ENCODE peak calls at places on chromosomes 5 and 9, in five cellular contexts. M is MM.1S, Y is astrocyte, C is uterus, Z is mammary epithelial cell. V is an unnamed sample.

GRCh38 chr5:68484307-68485068 is 268.9 kb downstream of the PIK3R1 start:
- DNase-seq in M (no peak), Z (peak), Y (peak), C (no peak), V (no peak)

GRCh38 chr5:63310644-63311043 is 651.6 kb downstream of the HTR1A start:
- DNase-seq in Z (no peak), C (no peak), M (no peak), Y (no peak), V (no peak)

GRCh38 chr5:59039003-59039295 is 456.1 kb downstream of the RAB3C start:
- DNase-seq in M (no peak), Z (no peak), C (no peak), Y (no peak), V (no peak)

GRCh38 chr5:83925952-83926351 is 205.3 kb upstream of the HAPLN1 start:
- DNase-seq in Y (no peak), C (no peak), M (no peak), Z (no peak), V (no peak)

GRCh38 chr5:36395260-36395659 is 93.6 kb upstream of the RANBP3L start:
- DNase-seq in Y (no peak), Z (no peak), C (no peak), M (no peak), V (no peak)

GRCh38 chr5:16805478-16805877 is 130.6 kb downstream of the MYO10 start:
- DNase-seq in Y (no peak), C (no peak), M (no peak), Z (no peak), V (no peak)

GRCh38 chr5:152514827-152515397 is 109.8 kb upstream of the NMUR2 start:
- DNase-seq in C (no peak), Y (no peak), Z (peak), M (peak), V (peak)

GRCh38 chr5:55544341-55544740 is 9.6 kb upstream of the PLPP1 start:
- DNase-seq in Z (peak), M (no peak), Y (peak), C (no peak), V (peak)

GRCh38 chr9:12699529-12699928 is 6.3 kb downstream of the TYRP1 start:
- DNase-seq in Y (peak), M (no peak), Z (no peak), C (no peak), V (no peak)

GRCh38 chr5:109866051-109866450 is 176.3 kb downstream of the MAN2A1 start:
- DNase-seq in Y (peak), C (no peak), M (no peak), Z (peak), V (peak)

GRCh38 chr9:131611586-131611985 is 66.3 kb downstream of the PRRT1B start:
- DNase-seq in Y (no peak), C (no peak), Z (peak), M (no peak), V (peak)

GRCh38 chr5:10576790-10577189 is 12.9 kb downstream of the ANKRD33B start:
- DNase-seq in Z (no peak), C (no peak), M (no peak), Y (no peak), V (no peak)

GRCh38 chr9:112748041-112748440 is 2.5 kb upstream of the SNX30 start:
- DNase-seq in C (no peak), M (no peak), Y (no peak), Z (no peak), V (no peak)

GRCh38 chr5:1343315-1343751 is 1.6 kb downstream of the CLPTM1L start:
- DNase-seq in Y (no peak), M (peak), C (no peak), Z (no peak), V (no peak)

DNA sequence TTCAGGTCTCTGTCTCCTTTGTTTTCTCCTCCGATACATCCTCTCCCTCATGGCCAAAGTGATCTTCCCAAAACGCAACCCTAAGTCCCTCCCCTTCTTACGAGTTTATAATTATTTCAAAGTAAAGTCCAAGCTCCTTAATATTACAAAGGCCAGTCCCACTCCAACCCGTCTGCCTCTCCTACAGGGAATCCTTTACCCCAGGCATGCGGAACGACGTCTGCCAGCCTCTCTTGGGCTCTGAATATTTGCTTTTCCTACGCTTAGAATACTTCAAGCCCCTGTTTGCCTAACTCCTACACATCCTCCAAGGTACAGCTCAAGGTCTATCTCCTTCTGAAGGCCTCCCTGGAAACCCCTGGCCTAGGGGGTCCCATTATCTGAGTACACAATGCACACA is 246.4 kb downstream of the SLIT3 start:
- DNase-seq in Z (no peak), C (no peak), Y (no peak), M (no peak), V (no peak)
- TF ChIP-seq CTCF in Z (no peak), C (no peak), Y (no peak), M (no peak), V (no peak)

GRCh38 chr5:160081495-160081894 is 37.8 kb downstream of the PWWP2A start:
- DNase-seq in M (no peak), C (no peak), Y (peak), Z (no peak), V (no peak)

GRCh38 chr5:160083501-160083900 is 35.7 kb downstream of the PWWP2A start:
- DNase-seq in Z (peak), M (no peak), Y (peak), C (no peak), V (peak)

GRCh38 chr5:160079753-160080152 is 39.5 kb downstream of the PWWP2A start:
- DNase-seq in Z (no peak), C (no peak), Y (no peak), M (no peak), V (no peak)

GRCh38 chr5:160082589-160082988 is 36.7 kb downstream of the PWWP2A start:
- DNase-seq in Y (no peak), M (no peak), C (no peak), Z (no peak), V (no peak)

GRCh38 chr5:160083012-160083436 is 36.2 kb downstream of the PWWP2A start:
- DNase-seq in Y (peak), Z (peak), M (no peak), C (no peak), V (peak)
- H3K27ac ChIP-seq in Y (peak), Z (no peak), M (no peak), C (no peak), V (no peak)

DNA sequence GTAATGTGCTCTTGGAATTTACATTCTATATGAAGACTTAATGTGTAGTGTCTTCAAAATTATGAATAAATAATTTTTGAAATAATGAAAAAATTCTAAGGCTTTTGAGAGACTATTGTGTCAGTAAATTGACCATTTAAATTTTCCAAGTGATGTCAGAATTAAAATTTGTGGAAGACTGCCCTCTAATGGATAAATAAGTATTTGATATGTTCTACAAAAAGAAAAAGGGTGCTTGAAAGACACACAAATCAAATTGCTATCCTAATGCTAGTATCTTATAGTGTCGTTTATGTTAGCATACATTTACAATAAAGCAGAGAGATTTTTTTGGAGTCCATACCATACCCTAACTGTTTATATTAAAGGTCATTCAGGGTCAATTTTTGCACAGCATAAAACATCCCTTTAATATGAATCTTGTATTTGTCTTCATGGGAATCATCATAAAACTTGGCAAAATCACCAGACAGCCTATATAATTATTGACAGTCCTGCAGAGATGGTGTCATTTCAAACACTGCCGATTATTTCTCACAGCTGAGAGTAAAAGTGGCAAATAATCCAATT is 120.8 kb upstream of the SLC27A6 start:
- DNase-seq in M (peak), C (no peak), Z (no peak), Y (peak), V (peak)
- TF ChIP-seq CTCF in M (peak), C (peak), Z (peak), Y (peak), V (peak)

DNA sequence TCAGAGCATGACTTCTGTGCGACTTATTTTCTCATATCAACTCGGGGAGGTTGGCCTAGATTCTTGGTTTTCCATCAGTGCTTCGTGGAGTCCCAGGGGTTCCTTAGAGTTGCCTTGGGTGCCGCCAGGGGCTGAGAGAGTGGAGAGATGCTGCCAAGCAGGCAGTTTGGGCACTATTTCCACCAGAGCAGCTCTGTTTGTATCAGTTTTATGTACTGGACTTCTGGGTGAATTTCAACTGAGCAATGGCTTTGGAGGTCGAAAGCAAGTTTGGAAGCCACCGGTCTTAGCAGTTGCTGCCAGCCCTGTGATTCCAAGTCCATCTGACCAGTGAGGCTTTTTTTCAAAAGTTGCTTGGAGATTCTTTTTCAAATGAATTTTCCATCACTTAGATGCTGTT is 68.5 kb downstream of the ANGPTL2 start:
- DNase-seq in M (no peak), C (no peak), Y (no peak), Z (no peak), V (no peak)
- H3K27ac ChIP-seq in M (no peak), C (peak), Y (no peak), Z (no peak), V (no peak)

GRCh38 chr5:170963521-170963920 is 101.7 kb downstream of the RANBP17 start:
- DNase-seq in M (no peak), Y (no peak), C (no peak), Z (no peak), V (no peak)

DNA sequence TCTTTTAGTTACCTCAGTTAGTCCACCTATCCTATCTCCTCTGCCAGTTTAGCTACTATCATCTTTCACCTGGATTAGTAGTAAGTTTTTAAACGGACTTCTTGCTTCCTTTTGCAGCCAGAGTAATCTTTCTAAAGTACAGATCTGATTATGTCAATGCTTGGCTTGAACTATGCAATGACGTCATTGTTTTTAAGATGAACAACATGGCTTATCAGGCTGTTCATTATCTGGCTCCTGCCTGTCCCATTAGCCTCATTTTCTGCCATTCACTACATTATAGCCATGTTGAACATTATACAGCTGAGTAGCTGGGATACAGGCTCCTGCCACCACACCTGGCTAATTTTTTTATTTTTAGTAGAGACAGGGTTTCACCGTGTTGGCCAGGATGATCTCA is 98.7 kb downstream of the RANBP17 start:
- DNase-seq in M (no peak), Z (no peak), Y (no peak), C (no peak), V (no peak)
- TF ChIP-seq CTCF in M (no peak), Z (no peak), Y (no peak), C (no peak), V (no peak)

DNA sequence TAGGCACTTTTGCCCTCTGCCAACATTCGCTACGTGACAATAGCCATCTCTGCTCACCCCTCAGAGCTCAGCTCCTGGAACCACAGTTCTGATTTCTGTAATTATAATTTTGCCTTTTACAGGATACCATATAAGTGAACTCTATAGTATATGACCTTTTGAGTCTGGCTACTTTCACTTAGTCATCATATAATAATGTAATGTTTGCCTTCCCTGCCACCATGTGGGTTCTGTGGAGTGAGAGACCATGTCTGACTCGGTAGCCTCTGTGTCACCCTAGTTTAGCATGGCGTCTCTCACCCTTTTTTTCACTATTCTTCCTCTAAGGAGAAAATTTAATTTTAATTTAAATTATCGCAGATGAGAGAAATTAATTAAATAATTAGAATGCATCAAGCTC is 28.9 kb upstream of the ZBTB43 start:
- DNase-seq in Y (no peak), C (no peak), M (no peak), Z (no peak), V (no peak)
- H3K27ac ChIP-seq in Y (no peak), C (no peak), M (no peak), Z (no peak), V (no peak)

GRCh38 chr5:100517301-100517974 is 17.7 kb upstream of the FAM174A start:
- DNase-seq in Z (peak), C (no peak), Y (no peak), M (peak), V (peak)

GRCh38 chr5:100516285-100516684 is 18.9 kb upstream of the FAM174A start:
- DNase-seq in M (peak), C (no peak), Z (no peak), Y (no peak), V (no peak)

GRCh38 chr5:100519075-100519474 is 16.1 kb upstream of the FAM174A start:
- DNase-seq in M (peak), Z (no peak), Y (no peak), C (no peak), V (no peak)

GRCh38 chr5:100518377-100518776 is 16.8 kb upstream of the FAM174A start:
- DNase-seq in Z (no peak), M (no peak), C (no peak), Y (no peak), V (no peak)

DNA sequence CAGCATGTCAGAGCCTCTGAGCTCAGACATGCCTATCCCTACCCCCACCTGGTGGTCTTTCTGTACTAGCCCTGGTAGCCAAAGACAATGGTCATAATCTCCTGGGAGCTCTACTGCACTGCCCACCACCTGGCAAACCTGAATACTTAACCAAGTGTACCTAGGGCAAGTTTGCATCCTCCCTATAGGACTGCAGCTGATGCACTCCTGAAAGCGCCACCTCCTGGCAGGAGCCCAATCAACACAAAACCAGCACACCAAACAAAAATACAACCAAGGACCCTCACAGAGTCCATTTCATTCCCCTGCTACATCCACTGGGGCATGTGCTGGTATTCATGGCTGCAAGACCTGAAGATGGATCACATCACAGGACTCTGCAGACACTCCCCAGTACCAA is 14.8 kb upstream of the FAM174A start:
- DNase-seq in C (no peak), Y (no peak), M (no peak), Z (no peak), V (no peak)
- TF ChIP-seq CTCF in C (no peak), Y (no peak), M (no peak), Z (peak), V (no peak)

GRCh38 chr5:38259062-38259857 is 901 bp downstream of the EGFLAM start:
- DNase-seq in Z (no peak), C (no peak), Y (no peak), M (no peak), V (no peak)
- H3K27ac ChIP-seq in Z (no peak), C (peak), Y (no peak), M (no peak), V (no peak)

DNA sequence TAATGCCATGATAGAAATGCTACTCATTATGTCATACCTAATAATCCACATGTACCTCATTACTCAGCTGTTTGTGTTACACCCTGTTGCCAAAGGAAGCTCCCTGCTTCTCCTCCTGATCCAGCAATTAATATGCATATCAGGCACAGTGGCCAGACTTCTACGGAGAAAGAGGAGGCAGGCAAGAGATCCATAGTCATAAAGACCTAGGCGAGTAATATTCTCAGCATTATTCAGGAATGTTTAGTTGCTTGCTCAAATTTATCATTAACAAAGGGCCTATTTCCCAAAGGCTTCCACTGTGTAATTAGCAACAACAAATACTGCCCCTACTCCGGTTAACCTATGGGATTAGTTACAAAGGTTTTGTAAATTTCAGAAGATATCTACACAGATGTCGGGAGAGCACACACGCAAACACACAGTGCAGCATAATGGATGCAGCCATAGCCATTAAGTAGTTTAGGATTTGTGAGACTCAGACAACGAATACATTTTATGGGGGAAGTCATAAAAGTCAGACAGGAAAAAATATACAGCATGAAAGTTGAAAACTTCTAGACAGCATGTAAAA is 192.6 kb downstream of the EFNA5 start:
- DNase-seq in Y (no peak), M (no peak), Z (no peak), C (no peak), V (no peak)
- TF ChIP-seq CTCF in Y (no peak), M (no peak), Z (no peak), C (no peak), V (no peak)

V was measured in RWPE1.